ENCODE peak calls at places on chromosomes 3 and 15, in six cellular contexts. L, P, R, H, E and M are unnamed samples.

GRCh38 chr3:189554868-189555557 is 76.2 kb upstream of the TP63 start:
- DNase-seq in H (no peak), L (no peak), R (no peak), P (peak), E (no peak), M (no peak)

GRCh38 chr15:85821545-85821944 is 26.8 kb upstream of the KLHL25 start:
- DNase-seq in E (no peak), H (no peak), R (no peak), L (no peak), P (no peak), M (no peak)

GRCh38 chr3:188978772-188979171 is 193.0 kb upstream of the TPRG1 start:
- DNase-seq in H (no peak), E (no peak), L (peak), R (no peak), P (peak), M (peak)

GRCh38 chr3:57559526-57559925 is 3.5 kb downstream of the PDE12 start:
- DNase-seq in H (no peak), R (no peak), L (no peak), P (no peak), E (no peak), M (peak)

GRCh38 chr3:73513260-73513659 is 111.5 kb downstream of the PDZRN3 start:
- DNase-seq in P (no peak), H (no peak), L (no peak), R (no peak), E (no peak), M (no peak)

GRCh38 chr3:61814674-61815073 is 253.3 kb downstream of the PTPRG start:
- DNase-seq in R (no peak), P (no peak), L (no peak), H (no peak), E (no peak), M (no peak)

GRCh38 chr15:51369451-51369761 is 28.0 kb downstream of the GLDN start:
- DNase-seq in E (no peak), R (no peak), L (no peak), P (no peak), H (no peak), M (no peak)

GRCh38 chr3:136266468-136266867 is 16.3 kb downstream of the PCCB start:
- DNase-seq in P (no peak), H (no peak), R (no peak), E (no peak), L (peak), M (peak)

GRCh38 chr3:14329842-14330241 is 72.6 kb upstream of the SLC6A6 start:
- DNase-seq in L (no peak), H (no peak), E (no peak), R (no peak), P (no peak), M (no peak)

GRCh38 chr3:24475945-24476344 is 18.7 kb downstream of the THRB start:
- DNase-seq in L (peak), P (no peak), H (no peak), R (no peak), E (no peak), M (no peak)

GRCh38 chr3:138594150-138594934 is at the start of gene CEP70:
- DNase-seq in P (peak), E (no peak), L (peak), H (peak), R (peak), M (peak)

GRCh38 chr3:155426524-155427230 is 133.2 kb upstream of the STRIT1 start:
- DNase-seq in P (no peak), R (no peak), L (no peak), H (no peak), E (no peak), M (peak)

GRCh38 chr3:185926445-185926844 is 11.4 kb downstream of the TRA2B start:
- DNase-seq in P (no peak), H (no peak), L (no peak), E (no peak), R (no peak), M (no peak)

GRCh38 chr3:143484851-143485512 is 363.3 kb downstream of the SLC9A9 start:
- DNase-seq in L (no peak), R (no peak), P (no peak), H (no peak), E (no peak), M (peak)

GRCh38 chr3:81744366-81744765 is 17.1 kb downstream of the GBE1 start:
- DNase-seq in E (no peak), H (no peak), L (no peak), R (no peak), P (no peak), M (peak)

GRCh38 chr3:156465222-156465621 is 89.7 kb downstream of the SSR3 start:
- DNase-seq in H (no peak), P (no peak), R (no peak), L (no peak), E (no peak), M (peak)